ENCODE peak calls at places on chromosomes 4 and X, in seven cellular contexts. M, N, C, L, E, A and T are unnamed samples.

GRCh38 chr4:79294064-79294463 is 31.8 kb downstream of the NAA11 start:
- DNase-seq in M (no peak), N (no peak), C (no peak), L (no peak), E (no peak), A (no peak), T (no peak)

GRCh38 chr4:184762100-184762499 is 28.2 kb upstream of the CENPU start:
- DNase-seq in M (peak), N (no peak), C (no peak), L (no peak), E (peak), A (no peak), T (no peak)

GRCh38 chrX:66074920-66075879 is 35.3 kb upstream of the VSIG4 start:
- DNase-seq in M (no peak), N (no peak), C (no peak), L (no peak), E (peak), A (peak), T (no peak)

GRCh38 chrX:129932792-129933321 is 26.9 kb downstream of the UTP14A start:
- DNase-seq in M (peak), N (no peak), C (no peak), L (peak), E (no peak), A (peak), T (no peak)

GRCh38 chrX:13381514-13381913 is 61.7 kb upstream of the ATXN3L start:
- DNase-seq in M (no peak), N (no peak), C (peak), L (no peak), E (no peak), A (no peak), T (no peak)

GRCh38 chr4:7964890-7965662 is 25.4 kb upstream of the AFAP1 start:
- DNase-seq in M (no peak), N (no peak), C (no peak), L (no peak), E (no peak), A (peak), T (no peak)

GRCh38 chrX:155997436-155997835 is at the start of gene IL9R:
- DNase-seq in M (no peak), N (no peak), C (no peak), L (no peak), E (no peak), A (no peak), T (no peak)

GRCh38 chr4:61202638-61203495 is 2.7 kb downstream of the ADGRL3 start:
- DNase-seq in M (peak), N (peak), C (no peak), L (peak), E (no peak), A (no peak), T (peak)

GRCh38 chrX:51420610-51421009 is 75.8 kb downstream of the NUDT11 start:
- DNase-seq in M (peak), N (no peak), C (peak), L (peak), E (no peak), A (no peak), T (no peak)

GRCh38 chr4:5970381-5971076 is 47.7 kb downstream of the C4orf50 start:
- DNase-seq in M (no peak), N (no peak), C (no peak), L (no peak), E (no peak), A (no peak), T (no peak)

GRCh38 chr4:6470502-6471302 is 1.7 kb downstream of the PPP2R2C start:
- DNase-seq in M (peak), N (peak), C (peak), L (no peak), E (no peak), A (peak), T (no peak)